ENCODE peak calls at places on chromosomes 2 and 18, in four cellular contexts. S is heart right ventricle, R is psoas muscle, N is transverse colon. O is an unnamed sample. For H3K4me1, the result is how much of the 10 kb centered on the place peaks cover.

GRCh38 chr2:143056548-143056947 is 72.7 kb upstream of the ARHGAP15 start:
- DNase-seq in S (no peak), N (no peak), R (no peak), O (no peak)

GRCh38 chr2:216257089-216257488 is 115.2 kb downstream of the MARCHF4 start:
- DNase-seq in N (no peak), R (no peak), S (no peak), O (no peak)

GRCh38 chr2:96528680-96529375 is 7.7 kb upstream of the ARID5A start:
- DNase-seq in S (peak), R (no peak), N (no peak), O (no peak)

GRCh38 chr2:16821696-16822095 is 156.1 kb upstream of the CYRIA start:
- DNase-seq in N (no peak), S (no peak), R (no peak), O (no peak)

GRCh38 chr18:43420950-43421349 is 143.7 kb upstream of the SYT4 start:
- DNase-seq in S (no peak), N (no peak), R (no peak), O (no peak)

GRCh38 chr2:118668431-118669424 is 178.7 kb downstream of the EN1 start:
- DNase-seq in R (no peak), N (no peak), S (no peak), O (no peak)

GRCh38 chr2:199381531-199381930 is 76.2 kb downstream of the SATB2 start:
- DNase-seq in R (no peak), S (no peak), N (no peak), O (no peak)

GRCh38 chr2:102027036-102027702 is 35.4 kb downstream of the IL1R2 start:
- DNase-seq in N (no peak), S (no peak), R (no peak), O (no peak)

GRCh38 chr2:65329551-65329950 is 101.9 kb downstream of the ACTR2 start:
- DNase-seq in N (no peak), R (no peak), S (no peak), O (no peak)

GRCh38 chr2:236676131-236676873 is 106.7 kb downstream of the ACKR3 start:
- DNase-seq in S (no peak), N (no peak), R (no peak), O (no peak)

GRCh38 chr2:1707771-1708351 is 36.5 kb downstream of the PXDN start:
- DNase-seq in N (peak), S (peak), R (peak), O (peak)

GRCh38 chr2:199956062-199956380 is 639 bp downstream of the MAIP1 start:
- DNase-seq in R (no peak), N (no peak), S (no peak), O (no peak)

GRCh38 chr2:128449226-128450061 is 130.8 kb upstream of the HS6ST1 start:
- DNase-seq in N (no peak), S (no peak), R (no peak), O (peak)

GRCh38 chr18:22485808-22486244 is 68.1 kb upstream of the CTAGE1 start:
- DNase-seq in S (no peak), R (no peak), N (no peak), O (no peak)

GRCh38 chr2:64442801-64443429 is 11.0 kb upstream of the LGALSL start:
- DNase-seq in R (no peak), N (no peak), S (no peak), O (no peak)

GRCh38 chr18:49555641-49556040 is 6.2 kb upstream of the LIPG start:
- DNase-seq in R (no peak), N (no peak), S (no peak), O (no peak)

GRCh38 chr2:159744363-159744762 is 32.1 kb downstream of the MARCHF7 start:
- DNase-seq in R (no peak), S (no peak), N (no peak), O (no peak)

GRCh38 chr2:169363570-169364150 is 1.3 kb upstream of the LRP2 start:
- DNase-seq in R (peak), S (no peak), N (peak), O (peak)

GRCh38 chr2:63613391-63613901 is 24.7 kb downstream of the MDH1 start:
- DNase-seq in N (no peak), R (no peak), S (no peak), O (no peak)

GRCh38 chr2:109435866-109436634 is 177.7 kb downstream of the SEPTIN10 start:
- DNase-seq in N (no peak), R (peak), S (peak), O (no peak)

GRCh38 chr2:2280483-2280882 is 50.6 kb downstream of the MYT1L start:
- DNase-seq in N (no peak), R (no peak), S (no peak), O (no peak)

GRCh38 chr18:63887424-63887823 is at the start of gene SERPINB2:
- DNase-seq in R (no peak), N (no peak), S (no peak), O (no peak)

GRCh38 chr2:238060096-238060541 is 682 bp upstream of the SCLY start:
- DNase-seq in S (no peak), N (no peak), R (no peak), O (no peak)

GRCh38 chr2:36716136-36716535 is 19.6 kb downstream of the VIT start:
- DNase-seq in S (no peak), R (no peak), N (no peak), O (no peak)

GRCh38 chr2:1723397-1724042 is 20.8 kb downstream of the PXDN start:
- DNase-seq in S (no peak), N (no peak), R (no peak), O (no peak)

GRCh38 chr2:44949329-44950151 is 8.0 kb downstream of the SIX3 start:
- DNase-seq in S (no peak), R (peak), N (no peak), O (no peak)
- H3K4me3 ChIP-seq in S (peak), R (peak), N (no peak), O (no peak)

GRCh38 chr18:657311-657997 is at the start of gene TYMS:
- DNase-seq in N (peak), R (peak), S (peak), O (no peak)

GRCh38 chr18:655445-655844 is 2.0 kb upstream of the TYMS start:
- DNase-seq in S (no peak), N (no peak), R (no peak), O (no peak)

GRCh38 chr18:653512-653911 is 3.9 kb upstream of the TYMS start:
- DNase-seq in S (no peak), R (no peak), N (no peak), O (no peak)

GRCh38 chr18:652131-652530 is 5.3 kb upstream of the TYMS start:
- DNase-seq in S (no peak), R (no peak), N (no peak), O (no peak)

GRCh38 chr18:654601-655000 is 2.9 kb upstream of the TYMS start:
- DNase-seq in R (no peak), S (no peak), N (no peak), O (no peak)
- H3K4me1 ChIP-seq in R (under half), S (under half), N (under half), O (under half)

GRCh38 chr2:222888716-222889115 is 27.9 kb downstream of the ACSL3 start:
- DNase-seq in R (no peak), S (no peak), N (no peak), O (no peak)

GRCh38 chr2:222893716-222894115 is 32.9 kb downstream of the ACSL3 start:
- DNase-seq in R (no peak), N (no peak), S (no peak), O (no peak)

GRCh38 chr2:222895143-222895542 is 34.3 kb downstream of the ACSL3 start:
- DNase-seq in R (no peak), N (no peak), S (no peak), O (no peak)

GRCh38 chr2:222891890-222892289 is 31.1 kb downstream of the ACSL3 start:
- DNase-seq in S (no peak), N (no peak), R (no peak), O (no peak)

GRCh38 chr2:222892321-222892720 is 31.5 kb downstream of the ACSL3 start:
- DNase-seq in R (no peak), N (no peak), S (no peak), O (no peak)
- H3K4me3 ChIP-seq in R (peak), N (no peak), S (peak), O (no peak)

GRCh38 chr2:145593280-145593679 is 1073.4 kb upstream of the ZEB2 start:
- DNase-seq in R (no peak), S (no peak), N (no peak), O (no peak)
- H3K4me1 ChIP-seq in R (under half), S (under half), N (under half), O (under half)

DNA sequence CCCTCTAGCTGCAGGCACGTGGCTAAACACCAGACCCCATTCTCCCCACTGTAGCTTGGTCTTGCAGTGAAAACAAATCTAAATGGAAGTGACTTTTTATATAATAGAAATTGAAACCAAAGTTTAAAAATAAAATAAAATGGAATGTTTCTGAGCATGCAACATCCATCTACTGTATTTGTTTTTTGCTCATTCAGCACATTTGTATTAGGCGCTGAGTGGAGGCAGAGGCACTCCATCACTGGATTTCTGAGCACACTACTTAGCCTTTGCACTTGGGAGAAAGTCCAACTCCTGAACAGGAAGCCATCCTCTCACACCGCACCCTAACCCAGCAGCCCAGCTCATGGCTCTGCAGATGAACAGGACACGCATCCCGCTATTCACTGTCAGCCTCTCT is 37.8 kb upstream of the POU3F3 start:
- DNase-seq in R (no peak), S (no peak), N (no peak), O (no peak)
- H3K4me3 ChIP-seq in R (no peak), S (no peak), N (no peak), O (no peak)

GRCh38 chr2:97675714-97676113 is 6.2 kb downstream of the C2orf92 start:
- DNase-seq in N (no peak), R (no peak), S (no peak), O (no peak)
- H3K4me1 ChIP-seq in N (under half), R (under half), S (under half), O (under half)

GRCh38 chr2:26562811-26563645 is 78.1 kb downstream of the CIB4 start:
- DNase-seq in S (no peak), N (peak), R (peak), O (no peak)
- H3K4me3 ChIP-seq in S (peak), N (peak), R (peak), O (no peak)